ENCODE peak calls at places on chromosomes 2 and 18, in four cellular contexts. C is IMR-90, P is H1, O is mesendoderm. K is an unnamed sample.

GRCh38 chr2:201795608-201796477 is 10.5 kb upstream of the CDK15 start:
- DNase-seq in O (peak; percentile 68), P (no peak), C (peak; percentile 71), K (peak; percentile 48)

GRCh38 chr2:49306925-49307324 is 152.6 kb upstream of the FSHR start:
- DNase-seq in P (no peak), C (no peak), O (no peak), K (no peak)

GRCh38 chr2:60549250-60550150 is 4.0 kb downstream of the BCL11A start:
- DNase-seq in P (no peak), C (no peak), O (peak; percentile 77), K (no peak)

GRCh38 chr2:62382122-62382521 is 123.9 kb downstream of the TMEM17 start:
- DNase-seq in P (no peak), O (no peak), C (no peak), K (no peak)

GRCh38 chr2:54701029-54701428 is 22.4 kb upstream of the EML6 start:
- DNase-seq in P (no peak), O (no peak), C (peak; percentile 62), K (no peak)

GRCh38 chr2:26298638-26299393 is 47.1 kb upstream of the SELENOI start:
- DNase-seq in C (peak; percentile 48), O (peak; percentile 59), P (no peak), K (peak; percentile 56)

GRCh38 chr2:222176890-222177289 is 121.9 kb downstream of the PAX3 start:
- DNase-seq in O (peak; percentile 38), P (no peak), C (no peak), K (no peak)

GRCh38 chr2:209463226-209463625 is 39.4 kb downstream of the MAP2 start:
- DNase-seq in P (no peak), O (peak; percentile 20), C (no peak), K (no peak)

GRCh38 chr2:125169022-125169763 is 1144.1 kb downstream of the CNTNAP5 start:
- DNase-seq in C (peak; percentile 16), P (no peak), O (peak; percentile 3), K (no peak)

GRCh38 chr18:50281972-50282520 is 723 bp upstream of the MBD1 start:
- DNase-seq in P (no peak), O (no peak), C (no peak), K (no peak)

GRCh38 chr18:59528866-59529265 is 168.4 kb downstream of the CCBE1 start:
- DNase-seq in P (no peak), C (no peak), O (peak; percentile 8), K (no peak)

GRCh38 chr2:188734688-188735087 is 239.5 kb upstream of the COL3A1 start:
- DNase-seq in P (peak; percentile 15), O (peak; percentile 61), C (peak; percentile 33), K (no peak)

GRCh38 chr18:26487437-26487836 is 60.9 kb downstream of the KCTD1 start:
- DNase-seq in C (no peak), P (no peak), O (no peak), K (no peak)

GRCh38 chr2:231613655-231614558 is 21.2 kb downstream of the TEX44 start:
- DNase-seq in C (peak; percentile 80), O (peak; percentile 97), P (no peak), K (peak; percentile 95)

GRCh38 chr2:10721344-10722251 is at the start of gene ATP6V1C2:
- DNase-seq in O (peak; percentile 30), P (no peak), C (no peak), K (peak; percentile 67)

GRCh38 chr18:61892683-61893303 is at the start of gene RNF152:
- DNase-seq in P (no peak), C (peak; percentile 25), O (peak; percentile 85), K (peak; percentile 70)

GRCh38 chr2:55995206-55995605 is 71.6 kb upstream of the EFEMP1 start:
- DNase-seq in P (no peak), O (no peak), C (no peak), K (no peak)

GRCh38 chr18:48837676-48838075 is 113.1 kb downstream of the SMAD7 start:
- DNase-seq in O (no peak), P (no peak), C (no peak), K (no peak)

GRCh38 chr2:215728504-215729065 is 284.8 kb downstream of the MREG start:
- DNase-seq in O (no peak), C (peak; percentile 95), P (no peak), K (no peak)

DNA sequence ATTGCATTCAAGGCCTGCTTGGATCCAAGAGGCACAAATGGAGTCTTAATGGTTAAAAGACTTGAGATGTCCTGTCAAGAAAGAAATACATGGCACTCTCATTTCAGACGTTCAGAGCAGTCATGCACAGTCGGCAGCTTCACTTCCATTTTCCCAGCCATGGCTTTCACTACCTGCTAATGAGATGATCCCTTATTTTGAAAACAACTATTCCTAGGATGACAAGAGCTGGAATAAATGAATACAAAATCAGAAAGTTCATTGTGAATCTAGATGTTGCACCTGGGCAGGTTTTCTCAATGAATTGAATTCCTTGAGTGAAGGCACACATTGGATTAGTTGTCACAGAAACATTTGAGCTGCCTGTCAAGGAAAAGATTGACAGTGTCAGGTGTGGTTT is 25.7 kb downstream of the ABCG5 start:
- DNase-seq in C (no peak), O (no peak), P (no peak), K (no peak)
- H4K5ac ChIP-seq in C (no peak overlapping the region), O (no peak overlapping the region), P (no peak overlapping the region), K (no peak overlapping the region)

GRCh38 chr2:237161239-237161638 is 75.5 kb downstream of the COPS8 start:
- DNase-seq in O (no peak), C (no peak), P (no peak), K (no peak)
- H2BK15ac ChIP-seq in O (no peak overlapping the region), C (peak overlapping the region; percentile 74), P (no peak overlapping the region), K (no peak overlapping the region)

GRCh38 chr2:128750328-128751165 is 431.9 kb upstream of the HS6ST1 start:
- DNase-seq in P (no peak), O (no peak), C (no peak), K (no peak)
- H4K5ac ChIP-seq in P (no peak overlapping the region), O (no peak overlapping the region), C (no peak overlapping the region), K (no peak overlapping the region)

DNA sequence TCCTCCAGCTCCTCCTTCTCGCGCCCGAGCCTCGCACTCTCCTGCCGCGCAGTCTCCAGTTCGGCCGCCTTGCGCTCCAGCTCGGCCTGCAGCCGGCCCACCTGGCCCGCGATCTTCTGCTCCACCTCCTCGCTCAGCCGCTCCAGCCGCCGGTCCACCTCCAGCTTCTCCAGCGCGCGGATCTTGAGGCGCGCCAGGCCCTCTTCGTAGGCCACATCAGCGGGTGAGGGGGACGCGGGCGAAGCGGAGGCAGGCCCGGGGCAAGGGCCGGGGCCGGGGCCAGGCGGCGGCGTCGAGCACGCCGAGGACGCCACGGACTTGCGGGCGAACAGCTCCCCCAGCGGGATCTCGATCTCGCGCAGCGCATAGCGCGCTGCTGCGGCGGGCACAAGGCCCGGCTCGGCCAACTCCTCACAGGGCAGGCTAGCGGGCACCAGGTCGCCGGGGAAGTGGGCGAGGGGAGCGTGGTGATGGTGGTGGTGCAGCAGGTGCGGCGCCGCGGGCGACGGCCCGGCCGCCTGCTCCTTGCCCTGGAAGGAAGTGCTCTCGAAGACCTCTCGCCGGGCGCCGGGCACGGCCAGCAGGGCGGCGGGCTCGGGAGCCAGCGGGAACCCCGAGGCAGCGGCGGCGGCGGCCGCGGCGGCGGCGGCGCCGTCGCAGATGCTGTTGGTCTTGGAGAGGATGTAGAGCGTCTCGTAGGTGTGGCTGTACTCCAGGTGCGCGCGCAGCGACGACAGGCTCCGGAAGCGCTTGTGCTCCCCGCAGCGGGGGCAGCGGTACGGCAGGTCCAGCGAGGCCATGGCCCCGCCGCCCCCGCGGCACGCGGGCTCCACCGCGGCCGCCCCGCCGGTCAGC is 15.2 kb downstream of the FBXO41 start:
- DNase-seq in O (peak; percentile 82), C (peak; percentile 11), P (peak; percentile 51), K (peak; percentile 88)
- H2BK15ac ChIP-seq in O (no peak overlapping the region), C (no peak overlapping the region), P (no peak overlapping the region), K (no peak overlapping the region)

GRCh38 chr2:180006781-180007579 is at the start of gene CWC22:
- DNase-seq in C (peak; percentile 92), P (no peak), O (peak; percentile 95), K (peak; percentile 82)
- H4K5ac ChIP-seq in C (peak within 1 kb of the TSS; percentile 90), P (peak within 1 kb of the TSS; percentile 91), O (peak within 1 kb of the TSS; percentile 59), K (peak within 1 kb of the TSS; percentile 94)

GRCh38 chr2:65608391-65608790 is 176.0 kb upstream of the SPRED2 start:
- DNase-seq in P (no peak), C (no peak), O (no peak), K (no peak)
- H2BK15ac ChIP-seq in P (no peak overlapping the region), C (no peak overlapping the region), O (no peak overlapping the region), K (no peak overlapping the region)

GRCh38 chr2:173719471-173719870 is 245.7 kb downstream of the SP3 start:
- DNase-seq in P (no peak), C (no peak), O (peak; percentile 86), K (no peak)
- H4K5ac ChIP-seq in P (no peak overlapping the region), C (no peak overlapping the region), O (no peak overlapping the region), K (no peak overlapping the region)

DNA sequence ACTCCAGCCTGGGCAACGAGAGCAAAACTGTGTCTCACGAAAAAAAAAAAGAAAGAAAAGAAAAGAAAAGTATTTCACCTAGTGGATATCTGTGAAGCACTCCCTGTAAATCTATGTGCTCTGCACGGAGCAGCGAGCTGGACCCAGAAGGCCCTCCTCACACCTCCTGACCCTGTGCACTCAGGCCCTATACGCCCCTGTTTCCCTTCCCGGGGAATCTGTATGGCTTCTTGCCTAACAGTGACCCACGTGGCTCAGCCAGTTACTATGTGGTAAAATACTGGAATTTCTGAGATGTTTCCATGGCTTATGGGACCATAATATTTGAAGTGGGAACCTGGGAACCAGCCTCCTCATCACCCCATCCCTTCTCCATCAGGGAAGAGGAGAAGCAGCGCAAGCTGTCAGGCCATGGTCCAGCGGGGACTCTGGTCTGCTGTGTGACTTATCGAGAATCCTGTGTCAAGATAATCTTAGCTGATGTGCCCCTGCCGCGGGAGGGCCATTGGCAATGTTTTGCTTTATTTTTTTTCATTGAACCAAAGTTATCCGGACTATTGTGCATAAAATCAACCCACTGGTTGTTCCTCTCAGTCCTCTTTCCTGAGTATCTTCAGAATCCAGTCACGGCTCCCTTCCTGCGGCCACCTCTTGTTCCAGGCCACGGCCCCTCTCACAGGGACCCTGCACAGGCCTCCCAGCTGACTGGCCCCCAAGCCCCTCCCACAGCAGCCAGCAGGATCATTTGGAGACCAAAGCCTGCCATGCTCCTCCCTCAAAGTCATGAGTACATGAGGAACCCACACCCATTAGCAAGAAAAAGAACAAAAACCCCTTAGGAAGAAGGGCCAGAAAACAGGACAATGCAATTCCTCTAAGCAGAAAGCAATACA is 30.6 kb downstream of the SDC1 start:
- DNase-seq in C (no peak), O (no peak), P (no peak), K (no peak)
- H2BK15ac ChIP-seq in C (no peak overlapping the region), O (no peak overlapping the region), P (no peak overlapping the region), K (no peak overlapping the region)

GRCh38 chr2:168338292-168338691 is 90.9 kb upstream of the STK39 start:
- DNase-seq in C (no peak), P (no peak), O (peak; percentile 54), K (no peak)
- H4K5ac ChIP-seq in C (no peak overlapping the region), P (no peak overlapping the region), O (no peak overlapping the region), K (no peak overlapping the region)